ENCODE peak calls at places on chromosomes 1 and 21, in seven cellular contexts. One of them, this sample, is unnamed.
A peak's percentile ranks its signal among the peaks of the same experiment; 100 is the strongest.

GRCh38 chr1:228867093-228867950 is 132.0 kb downstream of the RHOU start:
- DNase-seq in mammary epithelial cell: no peak
- DNase-seq in GM23338: no peak
- DNase-seq in fibroblast of lung: peak; percentile 14
- DNase-seq in IMR-90: peak; percentile 25
- DNase-seq in GM23248: no peak
- DNase-seq in PC-3: no peak
- DNase-seq in this sample: no peak

GRCh38 chr1:15870421-15870820 is 22.9 kb downstream of the SPEN start:
- DNase-seq in IMR-90: peak; percentile 33
- DNase-seq in fibroblast of lung: no peak
- DNase-seq in GM23338: no peak
- DNase-seq in PC-3: no peak
- DNase-seq in mammary epithelial cell: no peak
- DNase-seq in GM23248: peak; percentile 71
- DNase-seq in this sample: peak; percentile 15

GRCh38 chr1:176222196-176222595 is 15.1 kb upstream of the COP1 start:
- DNase-seq in GM23248: no peak
- DNase-seq in GM23338: no peak
- DNase-seq in fibroblast of lung: peak; percentile 6
- DNase-seq in IMR-90: peak; percentile 6
- DNase-seq in PC-3: peak; percentile 10
- DNase-seq in mammary epithelial cell: no peak
- DNase-seq in this sample: no peak

GRCh38 chr1:209618291-209618690 is 33.9 kb downstream of the LAMB3 start:
- DNase-seq in GM23248: no peak
- DNase-seq in PC-3: no peak
- DNase-seq in fibroblast of lung: no peak
- DNase-seq in IMR-90: no peak
- DNase-seq in GM23338: no peak
- DNase-seq in mammary epithelial cell: no peak
- DNase-seq in this sample: no peak

GRCh38 chr1:43970502-43970901 is 692 bp downstream of the DPH2 start:
- DNase-seq in GM23338: no peak
- DNase-seq in GM23248: peak; percentile 33
- DNase-seq in fibroblast of lung: no peak
- DNase-seq in PC-3: no peak
- DNase-seq in mammary epithelial cell: no peak
- DNase-seq in IMR-90: no peak
- DNase-seq in this sample: peak; percentile 82

GRCh38 chr1:180160362-180160761 is 5.7 kb downstream of the QSOX1 start:
- DNase-seq in GM23248: no peak
- DNase-seq in fibroblast of lung: no peak
- DNase-seq in mammary epithelial cell: no peak
- DNase-seq in PC-3: no peak
- DNase-seq in GM23338: no peak
- DNase-seq in IMR-90: no peak
- DNase-seq in this sample: no peak

GRCh38 chr1:18789246-18789645 is 70.2 kb downstream of the TAS1R2 start:
- DNase-seq in GM23248: no peak
- DNase-seq in IMR-90: no peak
- DNase-seq in mammary epithelial cell: no peak
- DNase-seq in fibroblast of lung: no peak
- DNase-seq in GM23338: no peak
- DNase-seq in PC-3: no peak
- DNase-seq in this sample: no peak

GRCh38 chr1:116415200-116415698 is 42.2 kb downstream of the ATP1A1 start:
- DNase-seq in PC-3: no peak
- DNase-seq in mammary epithelial cell: no peak
- DNase-seq in GM23248: no peak
- DNase-seq in GM23338: no peak
- DNase-seq in fibroblast of lung: no peak
- DNase-seq in IMR-90: no peak
- DNase-seq in this sample: no peak

GRCh38 chr1:223332997-223333396 is 31.0 kb downstream of the SUSD4 start:
- DNase-seq in GM23248: no peak
- DNase-seq in IMR-90: no peak
- DNase-seq in GM23338: no peak
- DNase-seq in mammary epithelial cell: no peak
- DNase-seq in fibroblast of lung: no peak
- DNase-seq in PC-3: no peak
- DNase-seq in this sample: no peak

GRCh38 chr1:236020359-236021000 is 44.4 kb downstream of the NID1 start:
- DNase-seq in GM23338: no peak
- DNase-seq in PC-3: no peak
- DNase-seq in GM23248: peak; percentile 96
- DNase-seq in IMR-90: no peak
- DNase-seq in fibroblast of lung: no peak
- DNase-seq in mammary epithelial cell: no peak
- DNase-seq in this sample: peak; percentile 14

GRCh38 chr1:53982034-53982761 is 35.8 kb downstream of the LDLRAD1 start:
- DNase-seq in fibroblast of lung: peak; percentile 39
- DNase-seq in PC-3: peak; percentile 9
- DNase-seq in IMR-90: peak; percentile 52
- DNase-seq in GM23338: peak; percentile 90
- DNase-seq in GM23248: peak; percentile 68
- DNase-seq in mammary epithelial cell: peak; percentile 14
- DNase-seq in this sample: peak; percentile 92

GRCh38 chr1:29709711-29710169 is 473.4 kb downstream of the PTPRU start:
- DNase-seq in IMR-90: peak; percentile 79
- DNase-seq in fibroblast of lung: peak; percentile 49
- DNase-seq in GM23338: no peak
- DNase-seq in PC-3: no peak
- DNase-seq in GM23248: peak; percentile 68
- DNase-seq in mammary epithelial cell: peak; percentile 99
- DNase-seq in this sample: no peak

GRCh38 chr1:201676061-201676644 is 137.2 kb downstream of the NAV1 start:
- DNase-seq in GM23248: peak; percentile 47
- DNase-seq in mammary epithelial cell: no peak
- DNase-seq in fibroblast of lung: peak; percentile 55
- DNase-seq in IMR-90: peak; percentile 39
- DNase-seq in PC-3: no peak
- DNase-seq in GM23338: peak; percentile 56
- DNase-seq in this sample: no peak

GRCh38 chr21:39552856-39553255 is 59.9 kb upstream of the B3GALT5 start:
- DNase-seq in PC-3: no peak
- DNase-seq in IMR-90: no peak
- DNase-seq in fibroblast of lung: no peak
- DNase-seq in GM23248: no peak
- DNase-seq in mammary epithelial cell: no peak
- DNase-seq in GM23338: no peak
- DNase-seq in this sample: no peak

GRCh38 chr1:53591924-53592323 is 132.7 kb downstream of the DMRTB1 start:
- DNase-seq in GM23248: no peak
- DNase-seq in fibroblast of lung: no peak
- DNase-seq in PC-3: no peak
- DNase-seq in IMR-90: no peak
- DNase-seq in mammary epithelial cell: no peak
- DNase-seq in GM23338: no peak
- DNase-seq in this sample: no peak

GRCh38 chr21:35920428-35920827 is 139.9 kb downstream of the SETD4 start:
- DNase-seq in GM23248: no peak
- DNase-seq in PC-3: no peak
- DNase-seq in IMR-90: no peak
- DNase-seq in fibroblast of lung: no peak
- DNase-seq in GM23338: no peak
- DNase-seq in mammary epithelial cell: no peak
- DNase-seq in this sample: no peak

GRCh38 chr1:41673806-41674205 is 189.3 kb upstream of the EDN2 start:
- DNase-seq in fibroblast of lung: no peak
- DNase-seq in IMR-90: peak; percentile 17
- DNase-seq in GM23338: no peak
- DNase-seq in GM23248: no peak
- DNase-seq in PC-3: no peak
- DNase-seq in mammary epithelial cell: no peak
- DNase-seq in this sample: no peak

GRCh38 chr1:26335774-26336476 is 18.0 kb downstream of the CRYBG2 start:
- DNase-seq in PC-3: no peak
- DNase-seq in IMR-90: no peak
- DNase-seq in GM23248: no peak
- DNase-seq in GM23338: peak; percentile 59
- DNase-seq in mammary epithelial cell: no peak
- DNase-seq in fibroblast of lung: no peak
- DNase-seq in this sample: peak; percentile 73

GRCh38 chr1:9294910-9295636 is 2.4 kb downstream of the SPSB1 start:
- DNase-seq in GM23338: no peak
- DNase-seq in IMR-90: peak; percentile 76
- DNase-seq in mammary epithelial cell: peak; percentile 29
- DNase-seq in PC-3: peak; percentile 31
- DNase-seq in GM23248: peak; percentile 75
- DNase-seq in fibroblast of lung: peak; percentile 83
- DNase-seq in this sample: peak; percentile 76

GRCh38 chr1:161934278-161934608 is 89.4 kb downstream of the OLFML2B start:
- DNase-seq in GM23248: no peak
- DNase-seq in GM23338: no peak
- DNase-seq in mammary epithelial cell: no peak
- DNase-seq in PC-3: no peak
- DNase-seq in IMR-90: no peak
- DNase-seq in fibroblast of lung: no peak
- DNase-seq in this sample: no peak

GRCh38 chr1:100760511-100760910 is 41.0 kb downstream of the VCAM1 start:
- DNase-seq in IMR-90: no peak
- DNase-seq in GM23338: no peak
- DNase-seq in mammary epithelial cell: no peak
- DNase-seq in fibroblast of lung: no peak
- DNase-seq in PC-3: no peak
- DNase-seq in GM23248: no peak
- DNase-seq in this sample: no peak

GRCh38 chr1:230826166-230826875 is 42.0 kb downstream of the C1orf198 start:
- DNase-seq in IMR-90: no peak
- DNase-seq in GM23248: no peak
- DNase-seq in GM23338: no peak
- DNase-seq in PC-3: no peak
- DNase-seq in mammary epithelial cell: no peak
- DNase-seq in fibroblast of lung: no peak
- DNase-seq in this sample: no peak

GRCh38 chr1:61083799-61084385 is 1.5 kb downstream of the NFIA start:
- DNase-seq in GM23248: peak; percentile 50
- DNase-seq in IMR-90: no peak
- DNase-seq in mammary epithelial cell: no peak
- DNase-seq in PC-3: peak; percentile 30
- DNase-seq in fibroblast of lung: peak; percentile 48
- DNase-seq in GM23338: peak; percentile 19
- DNase-seq in this sample: no peak

GRCh38 chr1:107138767-107139445 is 1.9 kb upstream of the NTNG1 start:
- DNase-seq in IMR-90: peak; percentile 13
- DNase-seq in fibroblast of lung: no peak
- DNase-seq in GM23248: peak; percentile 72
- DNase-seq in PC-3: peak; percentile 85
- DNase-seq in mammary epithelial cell: peak; percentile 72
- DNase-seq in GM23338: peak; percentile 11
- DNase-seq in this sample: no peak

GRCh38 chr1:93735722-93736121 is 54.1 kb upstream of the BCAR3 start:
- DNase-seq in PC-3: peak; percentile 56
- DNase-seq in GM23338: no peak
- DNase-seq in GM23248: peak; percentile 94
- DNase-seq in IMR-90: peak; percentile 90
- DNase-seq in mammary epithelial cell: peak; percentile 81
- DNase-seq in fibroblast of lung: peak; percentile 58
- DNase-seq in this sample: peak; percentile 91

GRCh38 chr1:150579110-150579954 is at the start of gene MCL1:
- DNase-seq in IMR-90: peak; percentile 96
- DNase-seq in GM23248: peak; percentile 98
- DNase-seq in fibroblast of lung: peak; percentile 97
- DNase-seq in mammary epithelial cell: peak; percentile 96
- DNase-seq in PC-3: peak; percentile 99
- DNase-seq in GM23338: peak; percentile 97
- DNase-seq in this sample: peak; percentile 98

GRCh38 chr1:150577557-150578277 is 1.7 kb downstream of the MCL1 start:
- DNase-seq in PC-3: no peak
- DNase-seq in fibroblast of lung: peak; percentile 78
- DNase-seq in mammary epithelial cell: no peak
- DNase-seq in IMR-90: peak; percentile 43
- DNase-seq in GM23248: peak; percentile 69
- DNase-seq in GM23338: peak; percentile 14
- DNase-seq in this sample: peak; percentile 78

GRCh38 chr1:150582371-150582770 is 3.0 kb upstream of the MCL1 start:
- DNase-seq in IMR-90: peak; percentile 38
- DNase-seq in mammary epithelial cell: no peak
- DNase-seq in GM23248: peak; percentile 38
- DNase-seq in GM23338: no peak
- DNase-seq in PC-3: no peak
- DNase-seq in fibroblast of lung: no peak
- DNase-seq in this sample: peak; percentile 76

GRCh38 chr1:150578278-150579109 is 916 bp downstream of the MCL1 start:
- DNase-seq in PC-3: peak; percentile 97
- DNase-seq in mammary epithelial cell: peak; percentile 86
- DNase-seq in GM23248: peak; percentile 96
- DNase-seq in GM23338: peak; percentile 55
- DNase-seq in fibroblast of lung: peak; percentile 92
- DNase-seq in IMR-90: peak; percentile 91
- DNase-seq in this sample: peak; percentile 77

GRCh38 chr1:150579955-150580642 is 689 bp upstream of the MCL1 start:
- DNase-seq in fibroblast of lung: no peak
- DNase-seq in PC-3: no peak
- DNase-seq in mammary epithelial cell: no peak
- DNase-seq in GM23338: no peak
- DNase-seq in IMR-90: no peak
- DNase-seq in GM23248: no peak
- DNase-seq in this sample: peak; percentile 76
- H3K27ac ChIP-seq in fibroblast of lung: peak overlapping the region; percentile 97
- H3K27ac ChIP-seq in PC-3: peak overlapping the region; percentile 74
- H3K27ac ChIP-seq in mammary epithelial cell: peak overlapping the region; percentile 89
- H3K27ac ChIP-seq in GM23338: peak overlapping the region; percentile 99
- H3K27ac ChIP-seq in IMR-90: peak overlapping the region; percentile 95
- H3K27ac ChIP-seq in GM23248: peak overlapping the region; percentile 100
- H3K27ac ChIP-seq in this sample: peak overlapping the region; percentile 81

GRCh38 chr21:37458669-37459276 is 92.2 kb downstream of the DYRK1A start:
- DNase-seq in PC-3: peak; percentile 25
- DNase-seq in fibroblast of lung: no peak
- DNase-seq in IMR-90: no peak
- DNase-seq in GM23338: peak; percentile 65
- DNase-seq in mammary epithelial cell: no peak
- DNase-seq in GM23248: no peak
- DNase-seq in this sample: no peak
- H3K4me2 ChIP-seq in PC-3: no peak overlapping the region
- H3K4me2 ChIP-seq in fibroblast of lung: peak overlapping the region; percentile 19
- H3K4me2 ChIP-seq in IMR-90: peak overlapping the region; percentile 16
- H3K4me2 ChIP-seq in GM23338: peak overlapping the region; percentile 56
- H3K4me2 ChIP-seq in mammary epithelial cell: no peak overlapping the region
- H3K4me2 ChIP-seq in GM23248: peak overlapping the region; percentile 81
- H3K4me2 ChIP-seq in this sample: peak overlapping the region; percentile 71

DNA sequence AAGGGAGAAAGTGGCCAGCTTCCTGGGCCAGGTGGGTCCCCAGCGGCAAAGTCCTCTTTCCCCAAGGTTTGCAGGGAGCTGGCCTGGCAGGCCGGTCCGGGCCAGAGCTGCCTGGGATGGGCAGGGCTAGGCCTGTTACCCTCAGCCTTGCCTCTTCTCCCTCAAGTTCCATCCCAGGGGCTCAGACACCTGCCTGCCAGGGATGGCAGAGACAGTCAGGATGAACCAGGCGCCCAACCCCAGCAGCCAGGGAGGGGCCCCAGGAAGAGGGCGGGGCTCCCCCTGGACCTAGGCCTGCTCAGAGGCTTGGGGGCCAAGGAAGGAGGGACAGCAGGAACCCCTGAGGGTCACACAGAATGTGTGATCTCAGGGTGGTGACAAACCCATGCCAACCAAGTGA is 120.6 kb downstream of the CASZ1 start:
- DNase-seq in GM23338: no peak
- DNase-seq in PC-3: no peak
- DNase-seq in fibroblast of lung: no peak
- DNase-seq in IMR-90: no peak
- DNase-seq in mammary epithelial cell: no peak
- DNase-seq in GM23248: no peak
- DNase-seq in this sample: no peak
- H3K4me1 ChIP-seq in GM23338: peaks cover 21% of the 10 kb centered on the region
- H3K4me1 ChIP-seq in PC-3: peaks cover 19% of the 10 kb centered on the region
- H3K4me1 ChIP-seq in fibroblast of lung: no peaks in the 10 kb centered on the region
- H3K4me1 ChIP-seq in IMR-90: no peaks in the 10 kb centered on the region
- H3K4me1 ChIP-seq in mammary epithelial cell: no peaks in the 10 kb centered on the region
- H3K4me1 ChIP-seq in GM23248: no peaks in the 10 kb centered on the region
- H3K4me1 ChIP-seq in this sample: no peaks in the 10 kb centered on the region

GRCh38 chr1:156802421-156802820 is 14.2 kb downstream of the SH2D2A start:
- DNase-seq in GM23248: no peak
- DNase-seq in IMR-90: no peak
- DNase-seq in GM23338: no peak
- DNase-seq in mammary epithelial cell: no peak
- DNase-seq in fibroblast of lung: no peak
- DNase-seq in PC-3: no peak
- DNase-seq in this sample: no peak
- H3K27ac ChIP-seq in GM23248: peak overlapping the region; percentile 76
- H3K27ac ChIP-seq in IMR-90: no peak overlapping the region
- H3K27ac ChIP-seq in GM23338: no peak overlapping the region
- H3K27ac ChIP-seq in mammary epithelial cell: no peak overlapping the region
- H3K27ac ChIP-seq in fibroblast of lung: no peak overlapping the region
- H3K27ac ChIP-seq in PC-3: no peak overlapping the region
- H3K27ac ChIP-seq in this sample: no peak overlapping the region

This sample was measured in osteoblast.